ENCODE peak calls at places on chromosomes 7 and 10, in four cellular contexts. Q is psoas muscle, V is lower lobe of right lung, E is stomach. I is an unnamed sample. For H3K27me3 and H3K4me1, the result is how much of the 10 kb centered on the place peaks cover.

GRCh38 chr10:34228066-34228465 is 587.0 kb downstream of the PARD3 start:
- DNase-seq in V (no peak), Q (no peak), E (no peak), I (no peak)

GRCh38 chr7:75967055-75967454 is 27.3 kb downstream of the TMEM120A start:
- DNase-seq in E (no peak), Q (no peak), V (no peak), I (peak)

GRCh38 chr10:122165914-122166313 is 105.2 kb upstream of the BTBD16 start:
- DNase-seq in V (no peak), Q (no peak), E (no peak), I (no peak)

GRCh38 chr10:105656880-105657279 is 1015.8 kb downstream of the SORCS3 start:
- DNase-seq in E (no peak), Q (no peak), V (no peak), I (no peak)

GRCh38 chr7:28362812-28363211 is 49.5 kb upstream of the CREB5 start:
- DNase-seq in V (no peak), Q (no peak), E (no peak), I (no peak)

GRCh38 chr7:15015545-15016314 is 113.2 kb upstream of the DGKB start:
- DNase-seq in Q (no peak), E (peak), V (no peak), I (peak)

GRCh38 chr10:55820071-55820470 is 541.0 kb downstream of the ZWINT start:
- DNase-seq in V (no peak), Q (no peak), E (no peak), I (no peak)

GRCh38 chr7:85829817-85830432 is 643.1 kb upstream of the SEMA3D start:
- DNase-seq in V (no peak), E (no peak), Q (no peak), I (no peak)

GRCh38 chr10:112189465-112189864 is 5.9 kb upstream of the GPAM start:
- DNase-seq in V (no peak), Q (no peak), E (no peak), I (no peak)

GRCh38 chr10:128398103-128398502 is 271.9 kb upstream of the MKI67 start:
- DNase-seq in E (no peak), Q (no peak), V (no peak), I (no peak)

GRCh38 chr7:151236406-151236805 is 4.1 kb downstream of the CHPF2 start:
- DNase-seq in Q (no peak), E (no peak), V (peak), I (no peak)

GRCh38 chr10:28676297-28676967 is 889 bp upstream of the BAMBI start:
- DNase-seq in V (no peak), Q (no peak), E (peak), I (peak)

GRCh38 chr7:138167222-138167621 is 91.0 kb downstream of the AKR1D1 start:
- DNase-seq in E (no peak), Q (no peak), V (no peak), I (no peak)

GRCh38 chr7:11427686-11428273 is 404.2 kb downstream of the THSD7A start:
- DNase-seq in V (no peak), Q (no peak), E (no peak), I (no peak)

GRCh38 chr7:25386311-25386744 is 158.0 kb upstream of the NPVF start:
- DNase-seq in E (no peak), V (no peak), Q (no peak), I (no peak)

GRCh38 chr10:62817763-62818425 is 1.7 kb upstream of the EGR2 start:
- DNase-seq in V (peak), Q (peak), E (peak), I (peak)

GRCh38 chr7:87426160-87426559 is 49.3 kb downstream of the ABCB4 start:
- DNase-seq in Q (no peak), V (no peak), E (no peak), I (no peak)

GRCh38 chr7:96135241-96135640 is 186.7 kb downstream of the SLC25A13 start:
- DNase-seq in V (no peak), E (no peak), Q (no peak), I (no peak)

GRCh38 chr7:32587431-32587948 is 92.2 kb downstream of the AVL9 start:
- DNase-seq in V (no peak), E (no peak), Q (no peak), I (no peak)

GRCh38 chr7:80313716-80314115 is 179.1 kb downstream of the GNAI1 start:
- DNase-seq in V (no peak), Q (no peak), E (no peak), I (no peak)

GRCh38 chr10:75392744-75393143 is 8.8 kb downstream of the ZNF503 start:
- DNase-seq in Q (no peak), V (no peak), E (no peak), I (no peak)
- H3K27me3 ChIP-seq in Q (under half), V (under half), E (under half), I (under half)

GRCh38 chr10:11806706-11807105 is 16.4 kb upstream of the PROSER2 start:
- DNase-seq in Q (no peak), E (no peak), V (no peak), I (no peak)

GRCh38 chr10:11813177-11813576 is 10.0 kb upstream of the PROSER2 start:
- DNase-seq in V (no peak), E (no peak), Q (no peak), I (no peak)

GRCh38 chr10:11813855-11814557 is 9.2 kb upstream of the PROSER2 start:
- DNase-seq in V (no peak), E (no peak), Q (no peak), I (no peak)

GRCh38 chr10:11808808-11809207 is 14.3 kb upstream of the PROSER2 start:
- DNase-seq in V (no peak), E (no peak), Q (no peak), I (no peak)

DNA sequence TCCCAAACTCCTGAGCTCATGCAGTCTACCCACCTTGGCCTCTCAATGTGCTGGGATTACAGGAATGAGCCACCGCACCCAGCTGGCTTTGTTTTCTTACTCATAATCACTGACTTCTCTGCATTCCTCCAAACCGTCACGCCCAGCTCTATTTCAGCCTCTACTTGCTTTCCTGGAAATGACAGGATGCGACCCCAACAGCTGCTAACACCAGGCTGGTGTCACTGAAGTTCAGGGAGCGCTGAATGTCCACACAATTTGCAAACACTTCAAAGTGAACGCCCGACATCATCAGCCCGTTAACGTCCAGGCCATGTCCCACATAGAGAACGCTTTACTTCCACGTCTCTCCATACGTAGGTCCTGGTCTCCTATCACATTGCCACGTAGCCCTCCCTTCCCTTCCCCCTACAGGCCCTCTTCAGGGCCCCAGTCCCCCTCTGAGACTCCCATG is 12.8 kb upstream of the PROSER2 start:
- DNase-seq in E (no peak), V (peak), Q (no peak), I (no peak)
- H3K4me1 ChIP-seq in E (under half), V (under half), Q (under half), I (under half)

GRCh38 chr10:50855461-50855860 is 30.0 kb downstream of the A1CF start:
- DNase-seq in E (no peak), Q (no peak), V (no peak), I (no peak)

GRCh38 chr10:50853557-50853956 is 31.9 kb downstream of the A1CF start:
- DNase-seq in V (no peak), E (no peak), Q (no peak), I (no peak)

GRCh38 chr10:50850576-50851340 is 34.7 kb downstream of the A1CF start:
- DNase-seq in V (no peak), E (no peak), Q (no peak), I (no peak)

GRCh38 chr10:50855015-50855414 is 30.4 kb downstream of the A1CF start:
- DNase-seq in V (no peak), E (no peak), Q (no peak), I (no peak)

GRCh38 chr10:50851884-50852671 is 33.3 kb downstream of the A1CF start:
- DNase-seq in V (no peak), E (no peak), Q (no peak), I (peak)
- TF ChIP-seq CTCF in V (no peak), E (no peak), Q (no peak), I (no peak)

DNA sequence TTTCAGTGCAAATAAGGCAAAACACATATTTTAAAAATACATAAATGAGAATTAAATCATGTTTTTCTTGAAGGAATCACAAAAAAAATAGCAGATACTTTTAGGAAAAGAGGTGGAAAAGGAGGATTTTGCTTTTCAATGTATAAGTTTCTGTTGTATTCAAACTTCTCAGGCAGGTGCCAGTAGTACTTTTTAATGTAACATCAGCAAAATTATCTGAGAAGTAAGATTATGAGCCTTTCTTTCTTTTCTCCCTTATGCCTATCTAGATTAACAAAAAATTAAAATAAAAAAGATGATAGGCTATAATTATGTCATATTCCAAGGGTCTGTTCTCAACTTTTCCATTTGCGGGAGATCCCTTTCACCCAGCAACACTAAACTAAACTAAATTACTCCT is 2.6 kb downstream of the DRGX start:
- DNase-seq in V (no peak), Q (no peak), E (no peak), I (no peak)
- H3K27me3 ChIP-seq in V (half or more), Q (under half), E (half or more), I (half or more)

GRCh38 chr7:44618045-44618444 is 11.6 kb downstream of the OGDH start:
- DNase-seq in Q (no peak), V (no peak), E (no peak), I (no peak)

GRCh38 chr7:44615793-44616192 is 9.4 kb downstream of the OGDH start:
- DNase-seq in E (no peak), Q (no peak), V (no peak), I (no peak)

GRCh38 chr7:44618754-44619153 is 12.3 kb downstream of the OGDH start:
- DNase-seq in Q (no peak), V (no peak), E (no peak), I (no peak)

GRCh38 chr7:44616545-44616944 is 10.1 kb downstream of the OGDH start:
- DNase-seq in V (no peak), E (no peak), Q (no peak), I (no peak)

GRCh38 chr7:44617225-44617885 is 10.9 kb downstream of the OGDH start:
- DNase-seq in V (no peak), Q (no peak), E (no peak), I (no peak)
- H3K4me1 ChIP-seq in V (half or more), Q (half or more), E (under half), I (under half)

GRCh38 chr7:106365252-106366005 is 80.6 kb upstream of the NAMPT start:
- DNase-seq in V (peak), Q (no peak), E (peak), I (no peak)
- TF ChIP-seq CTCF in V (no peak), Q (no peak), E (no peak), I (no peak)

GRCh38 chr7:140393756-140394306 is 4.5 kb downstream of the SLC37A3 start:
- DNase-seq in E (no peak), Q (no peak), V (no peak), I (no peak)
- H3K27me3 ChIP-seq in E (under half), Q (under half), V (under half), I (under half)